ENCODE peak calls at places on chromosome 16, in ten cellular contexts. S, O, D, F, U, J, V, A, K and W are unnamed samples.

GRCh38 chr16:1293921-1294656 is 15.3 kb upstream of the UBE2I start:
- DNase-seq in S (no peak), O (no peak), D (no peak), F (no peak), U (no peak), J (no peak), V (no peak), A (no peak), K (no peak), W (no peak)

GRCh38 chr16:80665356-80665755 is 124.6 kb downstream of the DYNLRB2 start:
- DNase-seq in S (no peak), O (no peak), D (no peak), F (no peak), U (no peak), J (no peak), V (no peak), A (no peak), K (no peak), W (no peak)

GRCh38 chr16:21613361-21613760 is 14.0 kb downstream of the METTL9 start:
- DNase-seq in S (no peak), O (no peak), D (no peak), F (no peak), U (no peak), J (no peak), V (no peak), A (no peak), K (no peak), W (no peak)

GRCh38 chr16:1034230-1035065 is 38.1 kb upstream of the SSTR5 start:
- DNase-seq in S (no peak), O (no peak), D (no peak), F (no peak), U (no peak), J (no peak), V (no peak), A (no peak), K (no peak), W (no peak)

GRCh38 chr16:20147091-20147490 is 73.4 kb upstream of the GPR139 start:
- DNase-seq in S (no peak), O (no peak), D (no peak), F (no peak), U (no peak), J (no peak), V (no peak), A (no peak), K (no peak), W (no peak)

GRCh38 chr16:86093801-86094750 is 195.1 kb downstream of the IRF8 start:
- DNase-seq in S (no peak), O (no peak), D (no peak), F (no peak), U (no peak), J (no peak), V (no peak), A (peak; percentile 72), K (no peak), W (no peak)

GRCh38 chr16:56201030-56201429 is 9.7 kb downstream of the GNAO1 start:
- DNase-seq in S (no peak), O (no peak), D (no peak), F (no peak), U (no peak), J (no peak), V (no peak), A (no peak), K (no peak), W (no peak)

GRCh38 chr16:21611546-21612384 is 12.4 kb downstream of the METTL9 start:
- DNase-seq in S (no peak), O (no peak), D (peak; percentile 59), F (peak; percentile 51), U (no peak), J (no peak), V (no peak), A (no peak), K (no peak), W (no peak)

GRCh38 chr16:17027488-17028129 is 443.2 kb downstream of the XYLT1 start:
- DNase-seq in S (no peak), O (no peak), D (no peak), F (no peak), U (no peak), J (no peak), V (no peak), A (no peak), K (no peak), W (no peak)

GRCh38 chr16:50272687-50273381 is 6.5 kb downstream of the ADCY7 start:
- DNase-seq in S (no peak), O (no peak), D (no peak), F (no peak), U (no peak), J (no peak), V (no peak), A (no peak), K (no peak), W (no peak)

GRCh38 chr16:50238868-50239301 is 27.5 kb upstream of the ADCY7 start:
- DNase-seq in S (no peak), O (no peak), D (no peak), F (no peak), U (no peak), J (no peak), V (no peak), A (no peak), K (no peak), W (no peak)

GRCh38 chr16:87471278-87472141 is 21.3 kb downstream of the ZCCHC14 start:
- DNase-seq in S (no peak), O (no peak), D (peak; percentile 38), F (peak; percentile 42), U (no peak), J (no peak), V (no peak), A (no peak), K (no peak), W (no peak)

GRCh38 chr16:52963471-52963870 is 89.2 kb downstream of the CHD9NB start:
- DNase-seq in S (no peak), O (no peak), D (peak; percentile 9), F (no peak), U (no peak), J (no peak), V (no peak), A (no peak), K (no peak), W (no peak)

GRCh38 chr16:769934-770333 is 9.4 kb downstream of the MSLN start:
- DNase-seq in S (no peak), O (no peak), D (no peak), F (no peak), U (no peak), J (no peak), V (no peak), A (no peak), K (no peak), W (no peak)

GRCh38 chr16:89841275-89841674 is 13.0 kb downstream of the SPIRE2 start:
- DNase-seq in S (peak; percentile 19), O (no peak), D (no peak), F (no peak), U (no peak), J (no peak), V (peak; percentile 66), A (no peak), K (no peak), W (no peak)

GRCh38 chr16:15952265-15952711 is 2.9 kb downstream of the ABCC1 start:
- DNase-seq in S (no peak), O (no peak), D (no peak), F (no peak), U (no peak), J (no peak), V (peak; percentile 42), A (no peak), K (peak; percentile 23), W (no peak)

GRCh38 chr16:50298075-50298460 is 31.7 kb downstream of the ADCY7 start:
- DNase-seq in S (no peak), O (no peak), D (no peak), F (no peak), U (no peak), J (peak; percentile 2), V (no peak), A (peak; percentile 29), K (no peak), W (no peak)

GRCh38 chr16:17367932-17368331 is 102.8 kb downstream of the XYLT1 start:
- DNase-seq in S (peak; percentile 57), O (no peak), D (peak; percentile 77), F (peak; percentile 39), U (no peak), J (no peak), V (no peak), A (no peak), K (peak; percentile 36), W (no peak)

GRCh38 chr16:30137897-30138296 is 14.9 kb upstream of the MAPK3 start:
- DNase-seq in S (no peak), O (no peak), D (no peak), F (no peak), U (no peak), J (no peak), V (no peak), A (no peak), K (no peak), W (no peak)
- TF ChIP-seq CTCF in S (no peak), O (no peak), D (no peak), F (no peak), U (no peak), J (no peak), V (no peak), A (no peak), K (no peak), W (no peak)

DNA sequence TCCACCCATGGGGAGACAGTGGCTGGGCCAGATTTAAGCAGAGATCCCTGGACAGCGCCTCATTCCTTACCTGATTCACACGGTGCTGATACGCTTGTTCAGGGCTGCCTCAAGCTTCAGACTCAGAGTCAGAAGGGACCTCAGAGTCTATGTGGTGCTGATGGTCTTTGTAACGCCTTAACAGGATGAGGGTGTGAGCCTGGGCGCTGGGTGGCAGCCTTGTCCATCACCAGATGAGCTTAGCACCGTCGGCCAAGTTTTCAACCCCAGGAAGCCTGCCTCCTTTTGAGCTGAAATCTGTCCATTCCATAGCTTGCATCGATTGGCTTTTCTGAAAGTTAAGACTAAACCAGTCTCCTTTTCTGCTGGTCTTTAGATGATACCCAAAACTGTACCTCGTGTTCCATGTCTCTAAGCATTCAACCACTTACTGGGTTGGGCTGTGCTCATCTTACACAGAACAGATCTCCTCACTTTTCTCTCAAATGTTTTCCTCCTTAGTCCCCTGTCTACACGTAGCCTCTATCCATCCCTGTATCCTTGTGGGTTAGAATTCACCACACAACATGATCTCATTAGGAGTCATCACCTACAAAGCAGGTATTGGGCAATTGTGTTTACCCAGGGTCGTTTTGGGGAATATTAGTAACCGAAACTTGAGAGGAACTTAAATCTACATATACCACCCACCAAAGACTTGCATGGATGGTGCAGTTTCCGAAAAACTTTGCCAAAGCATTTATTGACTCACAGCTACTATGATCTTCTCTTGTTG is 573.4 kb downstream of the CDH13 start:
- DNase-seq in S (no peak), O (peak; percentile 16), D (peak; percentile 43), F (peak; percentile 57), U (no peak), J (peak; percentile 11), V (no peak), A (no peak), K (peak; percentile 28), W (no peak)
- TF ChIP-seq CTCF in S (no peak), O (no peak), D (peak; percentile 27), F (peak; percentile 56), U (no peak), J (peak; percentile 43), V (no peak), A (no peak), K (peak; percentile 14), W (no peak)

GRCh38 chr16:9479008-9479407 is 387.6 kb downstream of the HAPSTR1 start:
- DNase-seq in S (no peak), O (no peak), D (no peak), F (no peak), U (no peak), J (no peak), V (no peak), A (no peak), K (no peak), W (no peak)
- TF ChIP-seq CTCF in S (peak; percentile 8), O (no peak), D (no peak), F (no peak), U (no peak), J (no peak), V (no peak), A (no peak), K (no peak), W (no peak)

GRCh38 chr16:25066747-25067631 is 44.6 kb upstream of the LCMT1 start:
- DNase-seq in S (peak; percentile 85), O (peak; percentile 75), D (peak; percentile 93), F (peak; percentile 66), U (peak; percentile 88), J (peak; percentile 88), V (peak; percentile 98), A (peak; percentile 90), K (peak; percentile 79), W (peak; percentile 64)
- TF ChIP-seq CTCF in S (no peak), O (no peak), D (peak; percentile 6), F (no peak), U (no peak), J (no peak), V (no peak), A (no peak), K (no peak), W (no peak)